ENCODE peak calls at places on chromosomes 5 and 9, in ten cellular contexts. A, V, J, F, K, W, I, B, Q and L are unnamed samples.

GRCh38 chr9:133184971-133185370 is 21.3 kb upstream of the GBGT1 start:
- DNase-seq in K (peak), A (peak), J (peak), B (peak), F (peak), W (peak), I (peak), V (peak), Q (peak), L (peak)

GRCh38 chr5:122091942-122092600 is 14.0 kb upstream of the LOX start:
- DNase-seq in J (no peak), F (no peak), V (peak), B (no peak), I (peak), A (no peak), K (no peak), Q (peak), W (peak), L (no peak)

GRCh38 chr9:121895274-121895835 is 197.8 kb downstream of the TTLL11 start:
- DNase-seq in B (no peak), W (no peak), K (no peak), A (no peak), V (no peak), Q (no peak), J (no peak), I (no peak), F (no peak), L (no peak)

GRCh38 chr5:180133971-180134508 is 62.5 kb upstream of the RNF130 start:
- DNase-seq in K (no peak), V (no peak), F (no peak), B (peak), J (no peak), W (no peak), A (no peak), I (no peak), Q (no peak), L (no peak)

GRCh38 chr9:108296056-108296455 is 559.7 kb downstream of the ACTL7B start:
- DNase-seq in F (no peak), J (no peak), W (peak), I (peak), K (no peak), Q (peak), V (peak), A (no peak), B (no peak), L (no peak)

GRCh38 chr5:956941-957729 is 51.5 kb upstream of the NKD2 start:
- DNase-seq in F (peak), J (peak), I (peak), Q (peak), V (peak), B (no peak), A (no peak), W (peak), K (peak), L (peak)

GRCh38 chr5:34469971-34470370 is 186.2 kb upstream of the RAI14 start:
- DNase-seq in Q (no peak), I (no peak), V (no peak), K (no peak), A (no peak), W (no peak), F (no peak), B (no peak), J (no peak), L (no peak)

GRCh38 chr9:90697782-90698181 is 55.2 kb upstream of the DIRAS2 start:
- DNase-seq in K (no peak), J (no peak), V (no peak), B (no peak), A (no peak), I (no peak), Q (no peak), F (no peak), W (no peak), L (no peak)

GRCh38 chr5:14471557-14471956 is 110.0 kb upstream of the OTULINL start:
- DNase-seq in W (no peak), V (no peak), Q (no peak), F (no peak), K (no peak), B (no peak), A (no peak), J (no peak), I (no peak), L (no peak)

GRCh38 chr9:34576593-34576935 is 13.0 kb downstream of the CNTFR start:
- DNase-seq in W (no peak), K (no peak), J (no peak), Q (no peak), V (no peak), I (no peak), A (peak), B (no peak), F (no peak), L (no peak)

GRCh38 chr9:90998573-90998972 is 197.0 kb downstream of the SYK start:
- DNase-seq in V (no peak), J (no peak), K (no peak), F (no peak), W (no peak), Q (peak), B (no peak), A (no peak), I (no peak), L (no peak)

GRCh38 chr5:120446068-120446492 is 18.0 kb upstream of the PRR16 start:
- DNase-seq in J (no peak), Q (peak), V (peak), B (no peak), A (no peak), F (no peak), I (peak), W (peak), K (no peak), L (no peak)

GRCh38 chr9:121499427-121500164 is at the start of gene GGTA1:
- DNase-seq in B (peak), W (peak), I (peak), A (peak), J (peak), K (peak), V (peak), Q (peak), F (peak), L (no peak)

GRCh38 chr5:155529366-155529765 is 515.8 kb downstream of the KIF4B start:
- DNase-seq in J (peak), W (peak), Q (peak), B (no peak), A (peak), K (no peak), F (no peak), I (no peak), V (no peak), L (no peak)

GRCh38 chr5:38755171-38755570 is 90.6 kb upstream of the OSMR start:
- DNase-seq in K (no peak), I (peak), J (no peak), F (no peak), A (no peak), W (peak), B (no peak), V (peak), Q (peak), L (no peak)
- TF ChIP-seq CTCF in K (no peak), I (peak), J (no peak), F (no peak), A (no peak), W (no peak), B (no peak), V (no peak), Q (no peak), L (no peak)

GRCh38 chr9:21995652-21996275 is 1.2 kb downstream of the CDKN2B-AS1 start:
- DNase-seq in B (peak), J (peak), W (peak), I (no peak), K (peak), A (peak), Q (no peak), V (peak), F (peak), L (no peak)
- TF ChIP-seq CTCF in B (no peak), J (peak), W (peak), I (peak), K (no peak), A (peak), Q (peak), V (peak), F (no peak), L (peak)

GRCh38 chr9:101566904-101567724 is 27.7 kb downstream of the PPP3R2 start:
- DNase-seq in I (peak), K (peak), F (peak), B (no peak), J (no peak), W (peak), Q (peak), A (peak), V (peak), L (no peak)
- TF ChIP-seq CTCF in I (peak), K (peak), F (peak), B (no peak), J (peak), W (peak), Q (peak), A (peak), V (peak), L (peak)

DNA sequence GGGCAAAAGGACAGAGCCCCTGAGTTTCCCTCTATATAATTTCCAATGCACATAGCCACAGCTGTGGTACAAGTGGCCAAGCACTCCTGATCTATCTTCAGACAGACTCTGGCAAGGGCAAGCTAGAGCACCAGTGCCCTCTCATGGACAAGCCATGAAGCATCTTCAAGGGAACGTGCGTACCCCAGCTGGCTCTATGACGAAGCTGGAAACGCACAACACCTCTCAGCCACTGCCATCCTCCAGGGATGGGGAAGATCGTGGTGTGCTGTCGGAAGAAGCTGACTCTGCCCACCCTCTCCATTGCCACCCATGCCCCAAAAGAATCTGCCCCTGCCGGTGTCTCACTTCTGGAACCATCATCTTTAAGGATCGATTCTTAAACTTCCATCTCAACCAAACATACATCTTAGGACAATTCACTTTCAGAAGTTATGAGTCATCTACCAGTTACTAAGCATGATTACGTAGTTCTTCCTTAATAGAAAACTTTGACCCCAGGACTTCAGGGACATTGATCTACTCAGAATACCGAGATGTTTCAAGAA is 482.9 kb downstream of the AGTPBP1 start:
- DNase-seq in W (peak), K (peak), J (peak), V (peak), B (peak), F (peak), A (peak), I (peak), Q (peak), L (peak)
- TF ChIP-seq CTCF in W (peak), K (peak), J (peak), V (peak), B (peak), F (peak), A (peak), I (peak), Q (peak), L (peak)

GRCh38 chr5:38211354-38211710 is 47.0 kb upstream of the EGFLAM start:
- DNase-seq in A (no peak), Q (no peak), I (no peak), F (no peak), W (no peak), J (no peak), B (no peak), K (no peak), V (no peak), L (no peak)
- TF ChIP-seq CTCF in A (no peak), Q (no peak), I (no peak), F (no peak), W (no peak), J (no peak), B (no peak), K (no peak), V (no peak), L (no peak)

DNA sequence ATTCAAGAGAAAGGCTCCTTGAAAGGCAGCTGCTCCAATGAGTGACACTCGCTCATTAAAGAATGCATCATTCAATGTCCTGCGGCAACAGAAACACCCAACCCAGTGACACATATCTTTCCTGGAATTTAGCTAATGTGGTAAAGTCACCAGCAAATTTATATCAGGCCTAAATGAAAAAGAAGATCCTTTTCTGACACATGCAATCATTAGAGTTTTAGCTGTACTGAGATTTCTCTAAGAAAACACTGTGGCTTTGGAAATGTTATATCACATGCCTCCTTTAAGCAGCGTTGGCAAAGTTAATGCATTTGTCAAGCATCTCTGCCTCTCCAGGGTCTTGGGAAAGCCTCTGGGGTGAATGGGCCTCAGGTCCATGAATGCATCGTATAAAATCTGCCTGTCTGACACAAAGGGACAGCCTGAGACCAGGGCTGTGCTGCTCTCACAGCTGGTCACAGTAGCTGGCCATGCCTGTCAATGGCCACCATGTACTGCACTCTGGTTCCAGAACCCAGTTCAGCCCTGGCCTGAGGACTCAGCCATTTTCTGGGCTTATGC is 128.5 kb downstream of the SPOCK1 start:
- DNase-seq in Q (no peak), A (no peak), W (no peak), I (peak), K (no peak), V (peak), B (no peak), J (no peak), F (no peak), L (peak)
- TF ChIP-seq CTCF in Q (no peak), A (no peak), W (no peak), I (no peak), K (no peak), V (no peak), B (no peak), J (no peak), F (no peak), L (no peak)

GRCh38 chr5:44862808-44863207 is 54.1 kb downstream of the MRPS30 start:
- DNase-seq in K (no peak), Q (peak), F (no peak), V (peak), I (no peak), W (peak), A (no peak), B (no peak), J (no peak), L (peak)
- TF ChIP-seq CTCF in K (no peak), Q (peak), F (peak), V (peak), I (peak), W (peak), A (peak), B (no peak), J (peak), L (peak)